ENCODE peak calls at places on chromosomes 1 and 21, in five cellular contexts. Z, E, B, X and G are unnamed samples.

GRCh38 chr1:152244576-152244975 is 20.6 kb upstream of the HRNR start:
- DNase-seq in Z (no peak), E (peak; percentile 21), B (no peak), X (no peak), G (no peak)

GRCh38 chr1:19926296-19927129 is 3.1 kb upstream of the PLA2G2E start:
- DNase-seq in Z (no peak), E (no peak), B (no peak), X (no peak), G (no peak)

GRCh38 chr1:227317541-227318002 is 720 bp downstream of the CDC42BPA start:
- DNase-seq in Z (peak; percentile 52), E (peak; percentile 60), B (peak; percentile 51), X (peak; percentile 43), G (no peak)

GRCh38 chr1:17538428-17539130 is 919 bp upstream of the ARHGEF10L start:
- DNase-seq in Z (no peak), E (no peak), B (peak; percentile 66), X (peak; percentile 56), G (no peak)

GRCh38 chr1:247287460-247287859 is 31.6 kb downstream of the VN1R5 start:
- DNase-seq in Z (no peak), E (no peak), B (no peak), X (no peak), G (no peak)

GRCh38 chr1:160006312-160006940 is 25.4 kb downstream of the PIGM start:
- DNase-seq in Z (peak; percentile 58), E (peak; percentile 64), B (peak; percentile 80), X (no peak), G (peak; percentile 19)

GRCh38 chr1:9410737-9411297 is 118.1 kb downstream of the SPSB1 start:
- DNase-seq in Z (peak; percentile 29), E (peak; percentile 92), B (no peak), X (no peak), G (peak; percentile 58)

GRCh38 chr1:199322278-199322677 is 683.4 kb downstream of the PTPRC start:
- DNase-seq in Z (no peak), E (no peak), B (no peak), X (no peak), G (no peak)

GRCh38 chr1:88661951-88662664 is 22.0 kb upstream of the PKN2 start:
- DNase-seq in Z (no peak), E (no peak), B (no peak), X (no peak), G (no peak)

GRCh38 chr1:169860187-169860586 is 33.5 kb downstream of the SCYL3 start:
- DNase-seq in Z (no peak), E (no peak), B (no peak), X (no peak), G (no peak)

GRCh38 chr1:54705153-54705552 is 10.5 kb upstream of the TTC4 start:
- DNase-seq in Z (no peak), E (no peak), B (no peak), X (no peak), G (no peak)

GRCh38 chr1:101653482-101653946 is 343.2 kb downstream of the OLFM3 start:
- DNase-seq in Z (peak; percentile 17), E (no peak), B (no peak), X (no peak), G (no peak)

GRCh38 chr1:11653101-11653601 is 1.1 kb downstream of the FBXO2 start:
- DNase-seq in Z (no peak), E (no peak), B (no peak), X (no peak), G (no peak)

GRCh38 chr1:169105434-169106094 is 926 bp upstream of the ATP1B1 start:
- DNase-seq in Z (no peak), E (no peak), B (peak; percentile 72), X (peak; percentile 58), G (no peak)

GRCh38 chr1:186054932-186055331 is 320.1 kb downstream of the TPR start:
- DNase-seq in Z (no peak), E (no peak), B (no peak), X (no peak), G (no peak)

GRCh38 chr1:201706109-201706508 is 122.8 kb upstream of the IPO9 start:
- DNase-seq in Z (no peak), E (peak; percentile 64), B (no peak), X (peak; percentile 35), G (no peak)

GRCh38 chr1:160101717-160102522 is 3.5 kb upstream of the IGSF8 start:
- DNase-seq in Z (no peak), E (no peak), B (no peak), X (no peak), G (no peak)

GRCh38 chr21:33940846-33941245 is 25.2 kb upstream of the ATP5PO start:
- DNase-seq in Z (peak; percentile 28), E (peak; percentile 13), B (no peak), X (no peak), G (no peak)

GRCh38 chr1:18343646-18344045 is 137.1 kb upstream of the KLHDC7A start:
- DNase-seq in Z (no peak), E (no peak), B (no peak), X (no peak), G (no peak)

GRCh38 chr1:234745844-234746797 is 136.1 kb upstream of the IRF2BP2 start:
- DNase-seq in Z (peak; percentile 48), E (peak; percentile 27), B (no peak), X (peak; percentile 46), G (no peak)

GRCh38 chr1:190759807-190760206 is 282.1 kb upstream of the BRINP3 start:
- DNase-seq in Z (no peak), E (no peak), B (no peak), X (no peak), G (no peak)

GRCh38 chr1:145985502-145986439 is 10.6 kb downstream of the TXNIP start:
- DNase-seq in Z (no peak), E (peak; percentile 83), B (peak; percentile 71), X (peak; percentile 77), G (peak; percentile 73)

GRCh38 chr1:195608883-195609282 is 999.4 kb downstream of the KCNT2 start:
- DNase-seq in Z (no peak), E (no peak), B (no peak), X (no peak), G (no peak)

GRCh38 chr1:106937104-106937503 is 119.4 kb upstream of the PRMT6 start:
- DNase-seq in Z (peak; percentile 95), E (peak; percentile 73), B (no peak), X (no peak), G (peak; percentile 95)

GRCh38 chr1:29180497-29181412 is 945 bp downstream of the SRSF4 start:
- DNase-seq in Z (peak; percentile 11), E (no peak), B (peak; percentile 57), X (no peak), G (no peak)

GRCh38 chr1:78052685-78053433 is 7.1 kb downstream of the GIPC2 start:
- DNase-seq in Z (no peak), E (no peak), B (no peak), X (no peak), G (no peak)

GRCh38 chr1:205484985-205485967 is 19.2 kb upstream of the CDK18 start:
- DNase-seq in Z (peak; percentile 44), E (peak; percentile 58), B (peak; percentile 66), X (peak; percentile 48), G (peak; percentile 15)

GRCh38 chr1:184329962-184330868 is 56.6 kb upstream of the C1orf21 start:
- DNase-seq in Z (peak; percentile 14), E (no peak), B (no peak), X (peak; percentile 18), G (no peak)

GRCh38 chr1:210751911-210752310 is 382.0 kb downstream of the KCNH1 start:
- DNase-seq in Z (no peak), E (no peak), B (no peak), X (no peak), G (no peak)

GRCh38 chr1:96234299-96234698 is 487.3 kb upstream of the PTBP2 start:
- DNase-seq in Z (peak; percentile 58), E (peak; percentile 5), B (peak; percentile 45), X (peak; percentile 38), G (peak; percentile 34)

GRCh38 chr1:37931493-37932158 is 15.2 kb downstream of the INPP5B start:
- DNase-seq in Z (peak; percentile 94), E (peak; percentile 88), B (peak; percentile 98), X (peak; percentile 93), G (peak; percentile 72)

GRCh38 chr21:26061437-26061836 is 109.1 kb downstream of the APP start:
- DNase-seq in Z (no peak), E (peak; percentile 83), B (no peak), X (no peak), G (no peak)

GRCh38 chr21:41000838-41001237 is 153.9 kb upstream of the DSCAM start:
- DNase-seq in Z (no peak), E (no peak), B (no peak), X (no peak), G (no peak)

GRCh38 chr21:22900511-22900910 is 1902.3 kb downstream of the NCAM2 start:
- DNase-seq in Z (no peak), E (no peak), B (no peak), X (no peak), G (peak; percentile 0)

GRCh38 chr1:230348386-230349022 is 77.6 kb downstream of the PGBD5 start:
- DNase-seq in Z (no peak), E (no peak), B (no peak), X (no peak), G (no peak)

GRCh38 chr1:190147616-190148015 is 330.0 kb downstream of the BRINP3 start:
- DNase-seq in Z (no peak), E (no peak), B (no peak), X (no peak), G (no peak)

GRCh38 chr1:24149854-24150227 is 6.9 kb upstream of the IL22RA1 start:
- DNase-seq in Z (peak; percentile 91), E (peak; percentile 44), B (no peak), X (no peak), G (no peak)

DNA sequence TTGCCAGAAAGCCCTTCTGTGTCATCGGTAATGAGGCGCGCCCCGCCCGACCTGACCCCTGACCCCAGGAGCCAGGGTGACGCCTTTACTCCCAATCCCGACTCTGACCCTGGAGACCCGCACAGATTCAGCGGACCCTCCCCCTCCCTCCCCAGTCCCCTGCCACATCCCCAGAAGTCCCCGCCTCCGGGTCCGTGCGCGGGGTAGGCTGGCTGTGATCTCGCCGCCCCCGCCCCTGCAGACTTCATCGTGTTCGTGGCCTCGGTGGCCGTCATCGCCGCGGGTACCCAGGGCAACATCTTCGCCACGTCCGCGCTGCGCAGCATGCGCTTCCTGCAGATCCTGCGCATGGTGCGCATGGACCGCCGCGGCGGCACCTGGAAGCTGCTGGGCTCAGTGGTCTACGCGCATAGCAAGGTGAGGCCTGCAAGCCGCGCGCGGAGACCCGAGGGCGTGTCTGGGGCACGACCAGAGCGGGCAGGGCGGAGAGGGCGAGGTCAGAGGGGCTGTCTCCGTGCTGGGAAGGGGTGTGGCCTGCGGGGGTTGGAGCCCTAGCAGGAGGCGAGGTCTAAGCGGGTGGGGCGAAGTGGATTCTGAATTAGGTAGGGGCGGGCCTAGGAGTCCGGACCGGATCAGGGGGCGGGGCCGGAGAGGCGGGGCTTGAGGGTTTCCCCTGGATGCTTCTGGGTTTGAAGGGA is 34.8 kb downstream of the KCNQ4 start:
- DNase-seq in Z (no peak), E (peak; percentile 4), B (peak; percentile 72), X (peak; percentile 36), G (no peak)
- H3K4me3 ChIP-seq in Z (peak overlapping the region; percentile 52), E (peak overlapping the region; percentile 50), B (no peak overlapping the region), X (peak overlapping the region; percentile 1), G (peak overlapping the region; percentile 49)

GRCh38 chr1:44405804-44406743 is 1.0 kb downstream of the RNF220 start:
- DNase-seq in Z (no peak), E (no peak), B (no peak), X (no peak), G (no peak)
- H3K4me3 ChIP-seq in Z (peak overlapping the region; percentile 55), E (peak overlapping the region; percentile 50), B (peak overlapping the region; percentile 35), X (peak overlapping the region; percentile 24), G (peak overlapping the region; percentile 47)

GRCh38 chr1:67723620-67724019 is 38.6 kb downstream of the GADD45A start:
- DNase-seq in Z (peak; percentile 60), E (peak; percentile 40), B (no peak), X (no peak), G (no peak)
- H3K4me3 ChIP-seq in Z (no peak overlapping the region), E (no peak overlapping the region), B (no peak overlapping the region), X (no peak overlapping the region), G (no peak overlapping the region)

GRCh38 chr1:248857201-248857600 is 1.7 kb downstream of the ZNF692 start:
- DNase-seq in Z (no peak), E (no peak), B (no peak), X (no peak), G (no peak)
- H3K4me3 ChIP-seq in Z (no peak overlapping the region), E (no peak overlapping the region), B (no peak overlapping the region), X (no peak overlapping the region), G (peak overlapping the region; percentile 72)